ENCODE peak calls at places on chromosomes 7 and 10, in ten cellular contexts. One of them, this sample, is unnamed.

GRCh38 chr10:49164587-49165188 is 23.5 kb downstream of the TMEM273 start:
- DNase-seq in AG10803: peak; percentile 41
- DNase-seq in fibroblast of lung: peak; percentile 30
- DNase-seq in mucosa of descending colon: peak; percentile 48
- DNase-seq in body of pancreas: peak; percentile 42
- DNase-seq in cardiac fibroblast: peak; percentile 53
- DNase-seq in HL-60: peak; percentile 47
- DNase-seq in breast epithelium: no peak
- DNase-seq in gastrocnemius medialis: no peak
- DNase-seq in fibroblast of mammary gland: peak; percentile 42
- DNase-seq in this sample: no peak

GRCh38 chr10:71269301-71270288 is 49.5 kb upstream of the SLC29A3 start:
- DNase-seq in gastrocnemius medialis: no peak
- DNase-seq in fibroblast of mammary gland: peak; percentile 15
- DNase-seq in fibroblast of lung: peak; percentile 44
- DNase-seq in mucosa of descending colon: no peak
- DNase-seq in body of pancreas: no peak
- DNase-seq in AG10803: peak; percentile 41
- DNase-seq in cardiac fibroblast: peak; percentile 76
- DNase-seq in HL-60: no peak
- DNase-seq in breast epithelium: no peak
- DNase-seq in this sample: no peak

GRCh38 chr10:116521424-116522305 is 24.1 kb upstream of the PNLIP start:
- DNase-seq in fibroblast of lung: peak; percentile 57
- DNase-seq in AG10803: peak; percentile 57
- DNase-seq in HL-60: no peak
- DNase-seq in mucosa of descending colon: no peak
- DNase-seq in cardiac fibroblast: peak; percentile 61
- DNase-seq in fibroblast of mammary gland: peak; percentile 50
- DNase-seq in gastrocnemius medialis: no peak
- DNase-seq in breast epithelium: no peak
- DNase-seq in body of pancreas: peak; percentile 70
- DNase-seq in this sample: peak; percentile 2

GRCh38 chr10:117007080-117007479 is 2.1 kb upstream of the SHTN1 start:
- DNase-seq in mucosa of descending colon: no peak
- DNase-seq in cardiac fibroblast: peak; percentile 73
- DNase-seq in AG10803: peak; percentile 79
- DNase-seq in breast epithelium: no peak
- DNase-seq in HL-60: no peak
- DNase-seq in body of pancreas: no peak
- DNase-seq in gastrocnemius medialis: no peak
- DNase-seq in fibroblast of lung: peak; percentile 80
- DNase-seq in fibroblast of mammary gland: peak; percentile 89
- DNase-seq in this sample: peak; percentile 69

GRCh38 chr10:98417481-98417959 is 2.5 kb upstream of the PYROXD2 start:
- DNase-seq in gastrocnemius medialis: no peak
- DNase-seq in HL-60: no peak
- DNase-seq in cardiac fibroblast: no peak
- DNase-seq in body of pancreas: no peak
- DNase-seq in fibroblast of mammary gland: no peak
- DNase-seq in AG10803: no peak
- DNase-seq in breast epithelium: no peak
- DNase-seq in mucosa of descending colon: no peak
- DNase-seq in fibroblast of lung: no peak
- DNase-seq in this sample: no peak

GRCh38 chr7:128122577-128123290 is 91.5 kb upstream of the LRRC4 start:
- DNase-seq in fibroblast of mammary gland: no peak
- DNase-seq in fibroblast of lung: no peak
- DNase-seq in gastrocnemius medialis: no peak
- DNase-seq in HL-60: peak; percentile 90
- DNase-seq in cardiac fibroblast: no peak
- DNase-seq in body of pancreas: no peak
- DNase-seq in breast epithelium: no peak
- DNase-seq in AG10803: no peak
- DNase-seq in mucosa of descending colon: no peak
- DNase-seq in this sample: no peak

GRCh38 chr7:99139031-99139430 is 4.9 kb downstream of the SMURF1 start:
- DNase-seq in body of pancreas: no peak
- DNase-seq in fibroblast of mammary gland: peak; percentile 63
- DNase-seq in gastrocnemius medialis: no peak
- DNase-seq in AG10803: peak; percentile 87
- DNase-seq in breast epithelium: no peak
- DNase-seq in mucosa of descending colon: no peak
- DNase-seq in fibroblast of lung: peak; percentile 62
- DNase-seq in HL-60: no peak
- DNase-seq in cardiac fibroblast: peak; percentile 49
- DNase-seq in this sample: no peak

GRCh38 chr7:129950191-129950940 is 2.4 kb downstream of the UBE2H start:
- DNase-seq in body of pancreas: peak; percentile 12
- DNase-seq in gastrocnemius medialis: no peak
- DNase-seq in cardiac fibroblast: peak; percentile 30
- DNase-seq in HL-60: no peak
- DNase-seq in AG10803: peak; percentile 16
- DNase-seq in fibroblast of mammary gland: no peak
- DNase-seq in mucosa of descending colon: no peak
- DNase-seq in breast epithelium: no peak
- DNase-seq in fibroblast of lung: no peak
- DNase-seq in this sample: no peak

GRCh38 chr7:114885836-114886235 is 36.1 kb upstream of the MDFIC start:
- DNase-seq in gastrocnemius medialis: no peak
- DNase-seq in breast epithelium: no peak
- DNase-seq in AG10803: peak; percentile 13
- DNase-seq in body of pancreas: no peak
- DNase-seq in HL-60: no peak
- DNase-seq in fibroblast of mammary gland: peak; percentile 82
- DNase-seq in cardiac fibroblast: no peak
- DNase-seq in fibroblast of lung: peak; percentile 50
- DNase-seq in mucosa of descending colon: no peak
- DNase-seq in this sample: no peak

GRCh38 chr10:93445097-93445960 is 36.8 kb downstream of the MYOF start:
- DNase-seq in breast epithelium: peak; percentile 96
- DNase-seq in mucosa of descending colon: peak; percentile 88
- DNase-seq in AG10803: peak; percentile 99
- DNase-seq in HL-60: no peak
- DNase-seq in fibroblast of mammary gland: peak; percentile 93
- DNase-seq in body of pancreas: peak; percentile 100
- DNase-seq in cardiac fibroblast: peak; percentile 99
- DNase-seq in gastrocnemius medialis: peak; percentile 65
- DNase-seq in fibroblast of lung: peak; percentile 98
- DNase-seq in this sample: peak; percentile 93

GRCh38 chr7:105786520-105786919 is 89.9 kb downstream of the ATXN7L1 start:
- DNase-seq in mucosa of descending colon: no peak
- DNase-seq in gastrocnemius medialis: no peak
- DNase-seq in AG10803: no peak
- DNase-seq in body of pancreas: no peak
- DNase-seq in cardiac fibroblast: no peak
- DNase-seq in breast epithelium: no peak
- DNase-seq in fibroblast of mammary gland: no peak
- DNase-seq in fibroblast of lung: no peak
- DNase-seq in HL-60: no peak
- DNase-seq in this sample: no peak

GRCh38 chr10:1287493-1288480 is 231.6 kb downstream of the WDR37 start:
- DNase-seq in HL-60: no peak
- DNase-seq in body of pancreas: no peak
- DNase-seq in fibroblast of lung: no peak
- DNase-seq in breast epithelium: no peak
- DNase-seq in fibroblast of mammary gland: no peak
- DNase-seq in gastrocnemius medialis: no peak
- DNase-seq in mucosa of descending colon: no peak
- DNase-seq in cardiac fibroblast: no peak
- DNase-seq in AG10803: no peak
- DNase-seq in this sample: no peak

GRCh38 chr7:123229426-123229825 is 29.7 kb upstream of the SLC13A1 start:
- DNase-seq in AG10803: no peak
- DNase-seq in HL-60: no peak
- DNase-seq in gastrocnemius medialis: no peak
- DNase-seq in fibroblast of lung: no peak
- DNase-seq in fibroblast of mammary gland: no peak
- DNase-seq in cardiac fibroblast: no peak
- DNase-seq in breast epithelium: no peak
- DNase-seq in mucosa of descending colon: no peak
- DNase-seq in body of pancreas: no peak
- DNase-seq in this sample: no peak

GRCh38 chr10:106181491-106181890 is 983.0 kb downstream of the SORCS1 start:
- DNase-seq in AG10803: peak; percentile 77
- DNase-seq in body of pancreas: peak; percentile 2
- DNase-seq in breast epithelium: no peak
- DNase-seq in gastrocnemius medialis: no peak
- DNase-seq in fibroblast of lung: peak; percentile 8
- DNase-seq in HL-60: no peak
- DNase-seq in fibroblast of mammary gland: peak; percentile 52
- DNase-seq in cardiac fibroblast: peak; percentile 42
- DNase-seq in mucosa of descending colon: no peak
- DNase-seq in this sample: no peak

GRCh38 chr7:13031481-13031880 is 344.0 kb downstream of the ARL4A start:
- DNase-seq in HL-60: no peak
- DNase-seq in gastrocnemius medialis: no peak
- DNase-seq in mucosa of descending colon: no peak
- DNase-seq in fibroblast of mammary gland: peak; percentile 37
- DNase-seq in fibroblast of lung: no peak
- DNase-seq in body of pancreas: no peak
- DNase-seq in breast epithelium: no peak
- DNase-seq in cardiac fibroblast: no peak
- DNase-seq in AG10803: no peak
- DNase-seq in this sample: no peak

GRCh38 chr10:42952358-42952757 is 124.5 kb upstream of the RET start:
- DNase-seq in AG10803: peak; percentile 2
- DNase-seq in mucosa of descending colon: peak; percentile 54
- DNase-seq in HL-60: no peak
- DNase-seq in gastrocnemius medialis: no peak
- DNase-seq in body of pancreas: peak; percentile 50
- DNase-seq in fibroblast of mammary gland: no peak
- DNase-seq in fibroblast of lung: no peak
- DNase-seq in breast epithelium: peak; percentile 64
- DNase-seq in cardiac fibroblast: no peak
- DNase-seq in this sample: no peak

GRCh38 chr7:66043681-66044497 is 31.7 kb upstream of the ASL start:
- DNase-seq in mucosa of descending colon: peak; percentile 84
- DNase-seq in cardiac fibroblast: peak; percentile 36
- DNase-seq in AG10803: peak; percentile 36
- DNase-seq in fibroblast of mammary gland: peak; percentile 28
- DNase-seq in body of pancreas: peak; percentile 77
- DNase-seq in breast epithelium: peak; percentile 57
- DNase-seq in fibroblast of lung: peak; percentile 8
- DNase-seq in HL-60: peak; percentile 20
- DNase-seq in gastrocnemius medialis: peak; percentile 26
- DNase-seq in this sample: no peak

GRCh38 chr7:23520582-23520981 is 11.2 kb downstream of the TRA2A start:
- DNase-seq in cardiac fibroblast: no peak
- DNase-seq in HL-60: no peak
- DNase-seq in gastrocnemius medialis: no peak
- DNase-seq in breast epithelium: no peak
- DNase-seq in AG10803: no peak
- DNase-seq in fibroblast of lung: no peak
- DNase-seq in fibroblast of mammary gland: no peak
- DNase-seq in mucosa of descending colon: no peak
- DNase-seq in body of pancreas: no peak
- DNase-seq in this sample: no peak
- TF ChIP-seq CTCF in cardiac fibroblast: peak; percentile 6
- TF ChIP-seq CTCF in HL-60: no peak
- TF ChIP-seq CTCF in gastrocnemius medialis: no peak
- TF ChIP-seq CTCF in breast epithelium: no peak
- TF ChIP-seq CTCF in AG10803: no peak
- TF ChIP-seq CTCF in fibroblast of lung: no peak
- TF ChIP-seq CTCF in fibroblast of mammary gland: no peak
- TF ChIP-seq CTCF in mucosa of descending colon: no peak
- TF ChIP-seq CTCF in body of pancreas: no peak
- TF ChIP-seq CTCF in this sample: no peak

GRCh38 chr7:831596-832291 is 532 bp upstream of the SUN1 start:
- DNase-seq in mucosa of descending colon: no peak
- DNase-seq in cardiac fibroblast: peak; percentile 90
- DNase-seq in HL-60: peak; percentile 31
- DNase-seq in fibroblast of lung: peak; percentile 95
- DNase-seq in breast epithelium: no peak
- DNase-seq in body of pancreas: peak; percentile 57
- DNase-seq in AG10803: peak; percentile 91
- DNase-seq in gastrocnemius medialis: no peak
- DNase-seq in fibroblast of mammary gland: peak; percentile 95
- DNase-seq in this sample: peak; percentile 82
- H3K4me3 ChIP-seq in mucosa of descending colon: no peak overlapping the region
- H3K4me3 ChIP-seq in cardiac fibroblast: no peak overlapping the region
- H3K4me3 ChIP-seq in HL-60: no peak overlapping the region
- H3K4me3 ChIP-seq in fibroblast of lung: no peak overlapping the region
- H3K4me3 ChIP-seq in breast epithelium: peak overlapping the region; percentile 25
- H3K4me3 ChIP-seq in body of pancreas: no peak overlapping the region
- H3K4me3 ChIP-seq in AG10803: peak overlapping the region; percentile 47
- H3K4me3 ChIP-seq in gastrocnemius medialis: peak overlapping the region; percentile 30
- H3K4me3 ChIP-seq in fibroblast of mammary gland: peak overlapping the region; percentile 19
- H3K4me3 ChIP-seq in this sample: peak overlapping the region; percentile 17

GRCh38 chr10:63723320-63723719 is 202.1 kb downstream of the REEP3 start:
- DNase-seq in fibroblast of mammary gland: no peak
- DNase-seq in fibroblast of lung: no peak
- DNase-seq in gastrocnemius medialis: no peak
- DNase-seq in HL-60: no peak
- DNase-seq in breast epithelium: no peak
- DNase-seq in body of pancreas: no peak
- DNase-seq in cardiac fibroblast: no peak
- DNase-seq in AG10803: no peak
- DNase-seq in mucosa of descending colon: no peak
- DNase-seq in this sample: no peak

GRCh38 chr10:63726883-63727282 is 205.7 kb downstream of the REEP3 start:
- DNase-seq in mucosa of descending colon: no peak
- DNase-seq in fibroblast of lung: no peak
- DNase-seq in breast epithelium: no peak
- DNase-seq in cardiac fibroblast: no peak
- DNase-seq in AG10803: no peak
- DNase-seq in HL-60: no peak
- DNase-seq in fibroblast of mammary gland: no peak
- DNase-seq in gastrocnemius medialis: no peak
- DNase-seq in body of pancreas: no peak
- DNase-seq in this sample: no peak

GRCh38 chr10:63723741-63724140 is 202.5 kb downstream of the REEP3 start:
- DNase-seq in AG10803: no peak
- DNase-seq in fibroblast of mammary gland: no peak
- DNase-seq in fibroblast of lung: no peak
- DNase-seq in mucosa of descending colon: no peak
- DNase-seq in breast epithelium: no peak
- DNase-seq in HL-60: no peak
- DNase-seq in body of pancreas: no peak
- DNase-seq in gastrocnemius medialis: no peak
- DNase-seq in cardiac fibroblast: no peak
- DNase-seq in this sample: no peak

GRCh38 chr10:63722537-63722936 is 201.3 kb downstream of the REEP3 start:
- DNase-seq in fibroblast of lung: peak; percentile 72
- DNase-seq in HL-60: no peak
- DNase-seq in breast epithelium: peak; percentile 58
- DNase-seq in AG10803: peak; percentile 92
- DNase-seq in mucosa of descending colon: no peak
- DNase-seq in body of pancreas: no peak
- DNase-seq in gastrocnemius medialis: no peak
- DNase-seq in fibroblast of mammary gland: peak; percentile 54
- DNase-seq in cardiac fibroblast: peak; percentile 79
- DNase-seq in this sample: no peak

GRCh38 chr10:63724922-63725321 is 203.7 kb downstream of the REEP3 start:
- DNase-seq in mucosa of descending colon: no peak
- DNase-seq in breast epithelium: no peak
- DNase-seq in body of pancreas: no peak
- DNase-seq in fibroblast of lung: no peak
- DNase-seq in gastrocnemius medialis: no peak
- DNase-seq in HL-60: no peak
- DNase-seq in fibroblast of mammary gland: no peak
- DNase-seq in AG10803: no peak
- DNase-seq in cardiac fibroblast: no peak
- DNase-seq in this sample: no peak
- TF ChIP-seq CTCF in mucosa of descending colon: no peak
- TF ChIP-seq CTCF in breast epithelium: no peak
- TF ChIP-seq CTCF in body of pancreas: no peak
- TF ChIP-seq CTCF in fibroblast of lung: no peak
- TF ChIP-seq CTCF in gastrocnemius medialis: no peak
- TF ChIP-seq CTCF in HL-60: no peak
- TF ChIP-seq CTCF in fibroblast of mammary gland: peak; percentile 24
- TF ChIP-seq CTCF in AG10803: no peak
- TF ChIP-seq CTCF in cardiac fibroblast: peak; percentile 19
- TF ChIP-seq CTCF in this sample: no peak

GRCh38 chr10:4721994-4722753 is 103.8 kb upstream of the AKR1E2 start:
- DNase-seq in HL-60: no peak
- DNase-seq in gastrocnemius medialis: peak; percentile 54
- DNase-seq in body of pancreas: peak; percentile 25
- DNase-seq in fibroblast of mammary gland: peak; percentile 99
- DNase-seq in breast epithelium: no peak
- DNase-seq in AG10803: peak; percentile 95
- DNase-seq in mucosa of descending colon: no peak
- DNase-seq in fibroblast of lung: peak; percentile 94
- DNase-seq in cardiac fibroblast: peak; percentile 69
- DNase-seq in this sample: peak; percentile 78
- H3K4me3 ChIP-seq in HL-60: no peak overlapping the region
- H3K4me3 ChIP-seq in gastrocnemius medialis: no peak overlapping the region
- H3K4me3 ChIP-seq in body of pancreas: no peak overlapping the region
- H3K4me3 ChIP-seq in fibroblast of mammary gland: no peak overlapping the region
- H3K4me3 ChIP-seq in breast epithelium: no peak overlapping the region
- H3K4me3 ChIP-seq in AG10803: no peak overlapping the region
- H3K4me3 ChIP-seq in mucosa of descending colon: no peak overlapping the region
- H3K4me3 ChIP-seq in fibroblast of lung: no peak overlapping the region
- H3K4me3 ChIP-seq in cardiac fibroblast: no peak overlapping the region
- H3K4me3 ChIP-seq in this sample: no peak overlapping the region